ENCODE peak calls at places on chromosomes 13 and 19, in ten cellular contexts. O is GM04503, C is retinal pigment epithelial cell, B is choroid plexus epithelial cell, F is left colon, G is pons, M is adipocyte, E is stomach, N is non-pigmented ciliary epithelial cell, L is amniotic stem cell. J is an unnamed sample.

GRCh38 chr19:39943586-39943985 is 9.2 kb upstream of the FCGBP start:
- DNase-seq in M (no peak), C (no peak), O (no peak), F (peak), E (peak), G (no peak), B (no peak), L (no peak), N (no peak), J (no peak)

GRCh38 chr19:33849551-33850147 is 53.0 kb downstream of the KCTD15 start:
- DNase-seq in O (no peak), E (no peak), C (no peak), G (no peak), N (no peak), M (no peak), L (no peak), F (no peak), B (no peak), J (no peak)

GRCh38 chr13:113628291-113629270 is 29.4 kb downstream of the ATP4B start:
- DNase-seq in N (no peak), F (no peak), B (no peak), E (no peak), C (no peak), O (no peak), L (no peak), M (no peak), G (no peak), J (no peak)

GRCh38 chr19:10670187-10670586 is 16.0 kb downstream of the ILF3 start:
- DNase-seq in F (no peak), G (no peak), B (peak), C (no peak), L (no peak), M (no peak), N (no peak), O (no peak), E (no peak), J (peak)

GRCh38 chr13:38662362-38662761 is 24.5 kb upstream of the FREM2 start:
- DNase-seq in E (no peak), B (peak), O (no peak), C (no peak), L (no peak), G (no peak), M (peak), F (no peak), N (peak), J (peak)

GRCh38 chr13:51849145-51850101 is 4.4 kb upstream of the TMEM272 start:
- DNase-seq in G (no peak), L (no peak), O (no peak), C (no peak), B (peak), N (no peak), M (peak), E (no peak), F (peak), J (peak)

GRCh38 chr13:28423010-28423409 is 71.9 kb downstream of the FLT1 start:
- DNase-seq in M (no peak), B (no peak), O (no peak), G (peak), L (no peak), N (no peak), F (peak), E (no peak), C (no peak), J (no peak)

GRCh38 chr19:29618434-29618833 is 12.4 kb downstream of the POP4 start:
- DNase-seq in M (no peak), B (no peak), F (no peak), L (no peak), G (no peak), O (no peak), N (no peak), C (no peak), E (no peak), J (no peak)

GRCh38 chr19:40754611-40755247 is 3.7 kb downstream of the SNRPA start:
- DNase-seq in O (no peak), E (peak), F (peak), L (no peak), M (no peak), N (no peak), G (no peak), C (no peak), B (no peak), J (peak)

GRCh38 chr19:49224856-49225255 is 67.3 kb downstream of the TRPM4 start:
- DNase-seq in O (no peak), L (peak), B (peak), F (peak), N (no peak), E (peak), M (peak), C (no peak), G (no peak), J (peak)

GRCh38 chr13:44759222-44759721 is 183.1 kb upstream of the TSC22D1 start:
- DNase-seq in E (peak), M (peak), C (no peak), G (no peak), F (peak), N (no peak), O (no peak), B (no peak), L (no peak), J (peak)

GRCh38 chr13:48749699-48750473 is 96.2 kb downstream of the CYSLTR2 start:
- DNase-seq in F (peak), N (peak), B (peak), L (peak), M (peak), G (peak), O (peak), C (peak), E (peak), J (peak)

GRCh38 chr13:19088416-19088815 is 93.2 kb downstream of the TUBA3C start:
- DNase-seq in F (no peak), G (no peak), E (no peak), M (no peak), O (no peak), L (no peak), B (no peak), C (no peak), N (no peak), J (no peak)

GRCh38 chr13:62837895-62838294 is 1422.2 kb upstream of the PCDH20 start:
- DNase-seq in G (no peak), B (peak), C (no peak), O (no peak), F (no peak), M (peak), N (no peak), E (no peak), L (peak), J (no peak)

J was measured in GM23248.